ENCODE peak calls at places on chromosome 2, in eight cellular contexts. X, S, J, C, H, L, F and N are unnamed samples.

GRCh38 chr2:229922449-229923386 is at the start of gene FBXO36:
- DNase-seq in S (peak; percentile 65), J (peak; percentile 47), L (peak; percentile 93), F (no peak), X (no peak), C (no peak), H (peak; percentile 80), N (peak; percentile 83)

GRCh38 chr2:67050621-67051020 is 346.5 kb upstream of the ETAA1 start:
- DNase-seq in L (no peak), X (no peak), H (no peak), J (no peak), F (no peak), C (no peak), S (no peak), N (no peak)

GRCh38 chr2:64454316-64455030 is 511 bp downstream of the LGALSL start:
- DNase-seq in X (peak; percentile 51), J (peak; percentile 63), L (peak; percentile 72), H (no peak), S (no peak), F (peak; percentile 76), C (no peak), N (no peak)

GRCh38 chr2:551621-552020 is 125.6 kb downstream of the TMEM18 start:
- DNase-seq in X (no peak), J (no peak), H (no peak), F (no peak), C (no peak), L (no peak), S (no peak), N (no peak)

GRCh38 chr2:159946326-159946992 is 116.0 kb downstream of the PLA2R1 start:
- DNase-seq in C (no peak), X (peak; percentile 94), F (no peak), H (no peak), S (no peak), J (no peak), L (no peak), N (no peak)

GRCh38 chr2:85935746-85936208 is 47.0 kb upstream of the ST3GAL5 start:
- DNase-seq in J (no peak), C (no peak), F (no peak), X (peak; percentile 44), S (no peak), H (peak; percentile 81), L (peak; percentile 76), N (no peak)

GRCh38 chr2:28602751-28603639 is 107.1 kb downstream of the PLB1 start:
- DNase-seq in H (no peak), J (no peak), X (peak; percentile 29), C (no peak), F (no peak), S (no peak), L (no peak), N (no peak)

GRCh38 chr2:239402666-239403065 is 1.8 kb upstream of the HDAC4 start:
- DNase-seq in F (no peak), C (no peak), J (no peak), S (no peak), L (no peak), H (no peak), X (no peak), N (no peak)

GRCh38 chr2:72147303-72147970 is at the start of gene CYP26B1:
- DNase-seq in S (no peak), F (peak; percentile 75), H (no peak), C (no peak), L (peak; percentile 65), J (no peak), X (peak; percentile 18), N (no peak)

GRCh38 chr2:101883860-101884259 is 107.9 kb upstream of the IL1R2 start:
- DNase-seq in S (peak; percentile 60), C (no peak), H (peak; percentile 8), X (peak; percentile 54), J (peak; percentile 34), F (no peak), L (peak; percentile 69), N (no peak)

GRCh38 chr2:38187416-38188127 is 111.6 kb upstream of the CYP1B1 start:
- DNase-seq in S (no peak), J (no peak), X (peak; percentile 29), F (no peak), L (no peak), H (no peak), C (no peak), N (no peak)

GRCh38 chr2:192828175-192828574 is 633.4 kb upstream of the TMEFF2 start:
- DNase-seq in H (no peak), S (no peak), C (no peak), L (no peak), J (no peak), F (no peak), X (no peak), N (no peak)

GRCh38 chr2:187879491-187879890 is 325.3 kb upstream of the TFPI start:
- DNase-seq in X (peak; percentile 50), F (no peak), H (no peak), S (no peak), C (no peak), J (no peak), L (no peak), N (no peak)

GRCh38 chr2:177930916-177931315 is 141.7 kb downstream of the PDE11A start:
- DNase-seq in X (no peak), L (no peak), H (no peak), J (no peak), F (no peak), C (no peak), S (no peak), N (no peak)

DNA sequence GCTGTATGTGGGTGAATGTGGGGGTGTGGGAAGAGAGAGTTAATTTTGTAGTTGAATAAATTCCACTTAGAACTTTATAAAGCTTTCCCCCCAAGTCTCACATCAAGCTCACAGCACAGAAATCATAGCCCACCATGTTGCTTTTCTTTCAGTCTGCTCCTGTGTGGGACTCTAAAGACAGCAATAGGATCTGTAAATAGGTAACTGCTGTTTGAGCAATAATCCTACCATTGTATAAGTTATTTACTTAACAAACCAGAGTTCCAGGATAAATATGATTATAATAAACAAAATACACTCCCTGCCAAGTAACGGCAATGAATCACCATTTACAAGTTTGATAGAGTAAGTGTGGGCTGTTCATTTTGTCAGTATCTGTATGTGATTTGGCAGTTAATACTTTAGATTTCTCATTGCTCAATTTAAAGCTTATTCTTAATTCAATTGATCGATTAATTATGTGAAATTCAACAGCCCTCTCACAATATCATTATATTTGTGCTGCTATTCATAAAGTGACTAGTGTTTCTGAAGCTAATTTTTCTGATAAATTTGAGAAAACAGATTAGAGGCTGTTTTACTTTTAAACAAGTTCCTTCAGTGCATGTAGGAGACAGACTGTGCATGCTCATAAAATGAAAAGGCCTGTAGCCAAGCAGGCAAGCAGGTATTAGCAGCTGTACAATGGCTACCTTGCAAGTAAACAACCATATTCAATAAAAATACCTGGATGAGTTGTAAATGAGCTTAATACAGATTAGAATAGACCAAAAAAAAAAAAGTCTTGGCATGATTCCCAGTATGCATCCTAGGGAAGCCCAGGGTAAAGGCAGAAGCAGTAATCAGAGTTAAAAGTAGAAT is 142.7 kb downstream of the PDE11A start:
- DNase-seq in F (no peak), X (no peak), H (no peak), C (no peak), S (no peak), J (no peak), L (no peak), N (no peak)
- TF ChIP-seq POLR2AphosphoS5 in F (no peak), X (no peak), H (no peak), C (no peak), S (no peak), J (no peak), L (no peak), N (no peak)

DNA sequence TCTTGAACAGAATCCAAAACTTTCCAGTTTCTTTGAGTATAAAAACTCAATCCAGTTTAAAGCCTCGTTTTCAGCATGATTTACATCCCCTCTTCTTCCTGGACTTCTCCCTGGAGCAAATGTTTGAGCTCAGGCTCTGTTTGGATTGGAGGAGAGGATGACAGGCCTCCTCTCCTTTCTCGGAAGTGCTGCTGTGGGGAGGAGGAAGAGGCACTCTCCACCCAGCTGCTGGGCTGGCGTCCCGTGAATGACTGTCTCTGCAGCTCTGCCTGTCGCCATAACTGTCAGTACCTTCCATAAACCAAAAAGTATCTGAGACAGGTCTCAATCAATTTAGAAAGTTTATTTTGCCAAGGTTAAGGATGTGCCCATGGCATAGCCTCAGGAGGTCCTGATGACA is 238.1 kb upstream of the AGAP1 start:
- DNase-seq in C (no peak), S (no peak), F (no peak), X (no peak), H (no peak), J (no peak), L (no peak), N (no peak)
- H3K4me3 ChIP-seq in C (no peak overlapping the region), S (no peak overlapping the region), F (no peak overlapping the region), X (no peak overlapping the region), H (no peak overlapping the region), J (no peak overlapping the region), L (no peak overlapping the region), N (no peak overlapping the region)

GRCh38 chr2:190408538-190409271 is 550 bp downstream of the MFSD6 start:
- DNase-seq in J (peak; percentile 40), F (peak; percentile 61), C (no peak), S (no peak), L (peak; percentile 49), H (peak; percentile 7), X (peak; percentile 24), N (no peak)
- TF ChIP-seq EZH2 in J (no peak), F (peak; percentile 40), C (no peak), S (no peak), L (peak; percentile 32), H (no peak), X (no peak), N (no peak)

DNA sequence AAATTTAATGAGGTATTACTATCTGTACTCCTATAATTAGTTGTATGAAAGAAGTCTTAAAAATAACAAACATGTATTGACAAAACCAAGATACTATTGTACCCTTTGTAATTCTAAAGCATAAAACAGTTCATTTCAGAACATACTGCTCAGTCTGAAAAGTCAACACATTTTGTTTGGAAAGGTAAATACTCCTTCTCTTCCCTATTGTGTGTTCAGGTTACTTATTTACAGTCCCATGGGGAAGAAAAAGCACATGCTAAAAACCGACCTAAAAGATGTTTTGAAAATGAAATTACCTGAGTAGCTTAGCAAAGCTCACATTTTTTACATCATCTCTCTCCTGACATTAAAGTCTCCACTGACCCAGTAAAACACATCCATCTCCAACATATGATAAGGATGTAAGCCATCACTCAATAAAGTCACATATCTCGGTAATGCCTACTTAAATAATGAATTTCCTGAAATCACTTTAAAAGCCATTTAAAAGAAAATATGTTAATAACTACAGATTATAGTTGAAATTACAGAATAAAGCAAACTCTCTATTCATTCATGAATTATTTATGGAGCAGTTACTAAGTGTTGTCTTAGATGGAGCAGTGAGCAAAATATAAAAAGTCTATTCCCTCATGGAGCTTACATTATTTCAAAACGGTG is 75.6 kb upstream of the FZD5 start:
- DNase-seq in C (no peak), L (no peak), X (no peak), S (peak; percentile 94), J (no peak), H (no peak), F (no peak), N (no peak)
- TF ChIP-seq POLR2AphosphoS5 in C (no peak), L (no peak), X (no peak), S (peak; percentile 27), J (no peak), H (no peak), F (no peak), N (no peak)